ENCODE peak calls at places on chromosomes 2 and 18, in ten cellular contexts. T, Q, X, B, V, E, P, M, F and A are unnamed samples.
A peak's percentile ranks its signal among the peaks of the same experiment; 100 is the strongest.

GRCh38 chr2:25977768-25978167 is 4.5 kb downstream of the KIF3C start:
- DNase-seq in T (peak; percentile 78), Q (peak; percentile 50), X (peak; percentile 79), B (no peak), V (peak; percentile 59), E (no peak), P (no peak), M (no peak), F (peak; percentile 96), A (no peak)

GRCh38 chr2:108935231-108935863 is 53.7 kb downstream of the EDAR start:
- DNase-seq in T (no peak), Q (no peak), X (no peak), B (no peak), V (no peak), E (no peak), P (no peak), M (no peak), F (no peak), A (no peak)

GRCh38 chr2:49210191-49210590 is 55.9 kb upstream of the FSHR start:
- DNase-seq in T (no peak), Q (no peak), X (no peak), B (no peak), V (no peak), E (peak; percentile 27), P (no peak), M (no peak), F (no peak), A (no peak)

GRCh38 chr18:58522157-58522556 is 106.7 kb downstream of the ALPK2 start:
- DNase-seq in T (peak; percentile 89), Q (no peak), X (no peak), B (no peak), V (no peak), E (no peak), P (no peak), M (no peak), F (no peak), A (no peak)

GRCh38 chr2:191218292-191218898 is 26.8 kb upstream of the MYO1B start:
- DNase-seq in T (no peak), Q (peak; percentile 63), X (no peak), B (no peak), V (peak; percentile 72), E (peak; percentile 51), P (peak; percentile 71), M (no peak), F (peak; percentile 86), A (no peak)

GRCh38 chr18:67938691-67939090 is 422.2 kb upstream of the DSEL start:
- DNase-seq in T (no peak), Q (peak; percentile 51), X (no peak), B (no peak), V (peak; percentile 61), E (no peak), P (no peak), M (no peak), F (no peak), A (peak; percentile 46)

GRCh38 chr18:3688682-3689081 is 238.7 kb downstream of the TGIF1 start:
- DNase-seq in T (peak; percentile 95), Q (peak; percentile 98), X (no peak), B (no peak), V (peak; percentile 99), E (no peak), P (peak; percentile 96), M (no peak), F (peak; percentile 64), A (peak; percentile 97)

GRCh38 chr2:166942377-166942776 is 54.1 kb downstream of the XIRP2 start:
- DNase-seq in T (no peak), Q (no peak), X (no peak), B (no peak), V (no peak), E (no peak), P (no peak), M (no peak), F (no peak), A (no peak)

GRCh38 chr2:27667439-27667838 is 3.8 kb downstream of the SLC4A1AP start:
- DNase-seq in T (no peak), Q (no peak), X (no peak), B (no peak), V (no peak), E (no peak), P (no peak), M (no peak), F (no peak), A (no peak)

GRCh38 chr2:176910828-176911227 is 301.8 kb upstream of the HNRNPA3 start:
- DNase-seq in T (no peak), Q (no peak), X (no peak), B (no peak), V (no peak), E (no peak), P (no peak), M (no peak), F (no peak), A (no peak)

GRCh38 chr2:2014251-2014761 is 270.0 kb upstream of the PXDN start:
- DNase-seq in T (no peak), Q (no peak), X (no peak), B (peak; percentile 56), V (peak; percentile 10), E (no peak), P (peak; percentile 58), M (no peak), F (no peak), A (no peak)

GRCh38 chr18:28019425-28020108 is 157.4 kb downstream of the CDH2 start:
- DNase-seq in T (no peak), Q (peak; percentile 19), X (no peak), B (no peak), V (no peak), E (no peak), P (peak; percentile 77), M (no peak), F (peak; percentile 76), A (no peak)

GRCh38 chr18:21406111-21406510 is 164.1 kb downstream of the GREB1L start:
- DNase-seq in T (peak; percentile 2), Q (peak; percentile 7), X (no peak), B (no peak), V (peak; percentile 48), E (no peak), P (peak; percentile 6), M (no peak), F (peak; percentile 20), A (no peak)

GRCh38 chr2:220847006-220847405 is 725.1 kb downstream of the EPHA4 start:
- DNase-seq in T (no peak), Q (peak; percentile 31), X (no peak), B (no peak), V (peak; percentile 70), E (no peak), P (peak; percentile 4), M (no peak), F (peak; percentile 48), A (no peak)

DNA sequence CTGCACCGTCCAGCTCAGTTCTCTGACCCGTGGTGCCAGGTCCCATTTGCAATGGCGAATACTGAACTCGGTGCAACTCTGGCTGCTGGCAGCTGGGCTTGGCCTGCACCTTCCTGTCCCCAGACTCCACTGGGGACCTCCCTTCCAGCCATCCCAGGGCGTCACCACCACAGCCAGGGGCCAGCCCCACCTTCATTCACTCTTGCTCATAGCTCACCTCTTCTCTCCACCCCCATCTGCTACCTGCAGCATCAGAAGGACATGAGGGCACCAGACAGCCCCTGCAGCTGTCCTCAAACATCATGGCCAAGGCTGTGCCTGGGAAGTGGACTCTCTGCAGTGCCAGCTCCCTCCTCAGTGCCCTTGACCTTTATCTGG is 16.2 kb upstream of the ALPI start:
- DNase-seq in T (no peak), Q (no peak), X (no peak), B (no peak), V (no peak), E (no peak), P (no peak), M (peak; percentile 18), F (no peak), A (no peak)
- TF ChIP-seq CTCF in T (no peak), Q (peak; percentile 6), X (no peak), B (peak; percentile 10), V (no peak), E (no peak), P (peak; percentile 8), M (peak; percentile 40), F (peak; percentile 31), A (peak; percentile 11)

GRCh38 chr2:224982226-224982625 is 60.0 kb downstream of the DOCK10 start:
- DNase-seq in T (no peak), Q (no peak), X (no peak), B (no peak), V (peak; percentile 49), E (no peak), P (peak; percentile 58), M (no peak), F (no peak), A (no peak)

GRCh38 chr2:224986479-224986878 is 55.8 kb downstream of the DOCK10 start:
- DNase-seq in T (no peak), Q (no peak), X (no peak), B (no peak), V (no peak), E (no peak), P (no peak), M (no peak), F (no peak), A (no peak)

GRCh38 chr2:224983719-224984388 is 58.4 kb downstream of the DOCK10 start:
- DNase-seq in T (no peak), Q (peak; percentile 64), X (no peak), B (no peak), V (peak; percentile 68), E (no peak), P (peak; percentile 76), M (no peak), F (no peak), A (peak; percentile 32)

GRCh38 chr2:224982910-224983688 is 59.2 kb downstream of the DOCK10 start:
- DNase-seq in T (no peak), Q (peak; percentile 83), X (no peak), B (no peak), V (peak; percentile 91), E (peak; percentile 31), P (peak; percentile 95), M (peak; percentile 47), F (no peak), A (peak; percentile 32)

DNA sequence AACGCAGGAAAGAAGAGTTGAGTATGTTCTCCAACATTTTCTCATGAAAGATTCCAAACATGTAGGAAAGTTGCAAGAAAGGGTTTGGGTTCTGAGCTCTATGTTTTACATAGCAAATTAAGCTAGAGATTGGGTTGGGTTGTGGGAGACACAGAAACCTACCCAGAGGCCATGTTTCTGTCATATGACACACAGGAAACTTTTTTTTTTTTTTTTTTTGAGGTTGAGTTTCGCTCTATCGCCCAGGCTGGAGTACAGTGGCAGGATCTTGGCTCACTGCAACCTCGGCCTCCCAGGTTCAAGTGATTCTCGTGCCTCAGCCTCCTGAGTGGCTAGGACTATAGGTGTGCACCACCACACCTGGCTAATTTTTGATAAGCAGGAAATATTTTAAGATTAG is 57.6 kb downstream of the DOCK10 start:
- DNase-seq in T (no peak), Q (no peak), X (no peak), B (no peak), V (no peak), E (no peak), P (no peak), M (no peak), F (no peak), A (no peak)
- H3K4me3 ChIP-seq in T (no peak overlapping the region), Q (no peak overlapping the region), X (no peak overlapping the region), B (no peak overlapping the region), V (no peak overlapping the region), E (no peak overlapping the region), P (no peak overlapping the region), M (no peak overlapping the region), F (no peak overlapping the region), A (peak overlapping the region; percentile 12)

GRCh38 chr2:178414266-178415247 is 36.4 kb downstream of the PRKRA start:
- DNase-seq in T (peak; percentile 85), Q (peak; percentile 99), X (peak; percentile 88), B (peak; percentile 83), V (peak; percentile 98), E (peak; percentile 88), P (peak; percentile 95), M (peak; percentile 90), F (peak; percentile 93), A (peak; percentile 94)
- TF ChIP-seq CTCF in T (peak; percentile 94), Q (peak; percentile 93), X (peak; percentile 97), B (peak; percentile 77), V (peak; percentile 98), E (peak; percentile 72), P (peak; percentile 94), M (peak; percentile 91), F (peak; percentile 96), A (peak; percentile 96)

GRCh38 chr2:10385933-10386773 is 62.0 kb downstream of the ODC1 start:
- DNase-seq in T (no peak), Q (peak; percentile 74), X (no peak), B (no peak), V (peak; percentile 67), E (no peak), P (peak; percentile 44), M (no peak), F (peak; percentile 54), A (no peak)
- H3K4me3 ChIP-seq in T (no peak overlapping the region), Q (no peak overlapping the region), X (no peak overlapping the region), B (no peak overlapping the region), V (no peak overlapping the region), E (no peak overlapping the region), P (no peak overlapping the region), M (no peak overlapping the region), F (no peak overlapping the region), A (no peak overlapping the region)